ENCODE peak calls at places on chromosomes 4 and X, in six cellular contexts. One of them, this sample, is unnamed.

GRCh38 chrX:39772057-39772832 is 325.5 kb downstream of the BCOR start:
- DNase-seq in A549: no peak
- DNase-seq in K562: peak; percentile 55
- DNase-seq in GM12878: no peak
- DNase-seq in IMR-90: peak; percentile 55
- DNase-seq in HepG2: peak; percentile 81
- DNase-seq in this sample: peak; percentile 30

GRCh38 chr4:22456291-22456690 is 59.6 kb downstream of the ADGRA3 start:
- DNase-seq in A549: no peak
- DNase-seq in K562: no peak
- DNase-seq in GM12878: no peak
- DNase-seq in IMR-90: no peak
- DNase-seq in HepG2: peak; percentile 92
- DNase-seq in this sample: no peak

GRCh38 chrX:121641560-121641959 is 594.1 kb downstream of the GLUD2 start:
- DNase-seq in A549: no peak
- DNase-seq in K562: no peak
- DNase-seq in GM12878: no peak
- DNase-seq in IMR-90: peak; percentile 0
- DNase-seq in HepG2: no peak
- DNase-seq in this sample: no peak

GRCh38 chr4:122710434-122711308 is 21.8 kb upstream of the BBS12 start:
- DNase-seq in A549: no peak
- DNase-seq in K562: no peak
- DNase-seq in GM12878: no peak
- DNase-seq in IMR-90: peak; percentile 44
- DNase-seq in HepG2: no peak
- DNase-seq in this sample: peak; percentile 18

GRCh38 chrX:78329486-78329885 is 2.1 kb upstream of the CYSLTR1 start:
- DNase-seq in A549: no peak
- DNase-seq in K562: no peak
- DNase-seq in GM12878: no peak
- DNase-seq in IMR-90: no peak
- DNase-seq in HepG2: no peak
- DNase-seq in this sample: no peak

GRCh38 chrX:93874554-93874953 is 200.5 kb downstream of the FAM133A start:
- DNase-seq in A549: no peak
- DNase-seq in K562: peak; percentile 3
- DNase-seq in GM12878: no peak
- DNase-seq in IMR-90: no peak
- DNase-seq in HepG2: peak; percentile 1
- DNase-seq in this sample: peak; percentile 17

GRCh38 chrX:30577362-30577961 is at the start of gene TASL:
- DNase-seq in A549: no peak
- DNase-seq in K562: no peak
- DNase-seq in GM12878: peak; percentile 94
- DNase-seq in IMR-90: no peak
- DNase-seq in HepG2: no peak
- DNase-seq in this sample: no peak

GRCh38 chrX:138191998-138192397 is 519.5 kb downstream of the FGF13 start:
- DNase-seq in A549: no peak
- DNase-seq in K562: peak; percentile 10
- DNase-seq in GM12878: no peak
- DNase-seq in IMR-90: peak; percentile 19
- DNase-seq in HepG2: peak; percentile 4
- DNase-seq in this sample: peak; percentile 20

GRCh38 chr4:180057891-180058643 is 2185.1 kb upstream of the TENM3 start:
- DNase-seq in A549: peak; percentile 3
- DNase-seq in K562: no peak
- DNase-seq in GM12878: no peak
- DNase-seq in IMR-90: no peak
- DNase-seq in HepG2: no peak
- DNase-seq in this sample: peak; percentile 30

GRCh38 chrX:81120936-81121351 is 80.8 kb downstream of the HMGN5 start:
- DNase-seq in A549: peak; percentile 13
- DNase-seq in K562: peak; percentile 17
- DNase-seq in GM12878: peak; percentile 30
- DNase-seq in IMR-90: peak; percentile 48
- DNase-seq in HepG2: peak; percentile 18
- DNase-seq in this sample: peak; percentile 39

GRCh38 chrX:27889878-27890277 is 82.1 kb downstream of the MAGEB10 start:
- DNase-seq in A549: no peak
- DNase-seq in K562: no peak
- DNase-seq in GM12878: no peak
- DNase-seq in IMR-90: no peak
- DNase-seq in HepG2: no peak
- DNase-seq in this sample: no peak

DNA sequence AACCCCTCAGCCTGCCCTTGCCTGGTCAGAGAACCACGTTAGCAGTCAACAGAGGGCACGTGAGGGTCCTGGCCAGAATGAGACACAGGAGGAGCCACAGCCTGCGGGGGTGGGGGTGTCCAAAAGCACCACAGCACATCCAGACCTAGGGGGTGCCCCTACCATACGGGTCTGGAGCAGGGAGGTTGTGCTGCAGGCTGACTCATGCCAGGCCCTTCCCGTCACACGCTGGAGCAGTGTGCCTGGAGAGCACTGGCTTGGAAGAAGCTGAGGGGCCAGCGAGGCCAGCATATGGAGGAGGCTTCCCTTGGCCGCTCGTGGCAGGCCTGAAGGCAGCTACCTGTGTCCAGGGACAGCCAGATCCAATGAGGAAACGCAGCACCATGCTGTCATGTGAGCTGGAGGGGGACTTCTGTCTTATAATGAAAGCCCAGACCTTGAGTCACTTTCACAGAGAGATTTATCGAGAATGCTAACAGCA is 1.5 kb upstream of the IRAK1 start:
- DNase-seq in A549: no peak
- DNase-seq in K562: peak; percentile 27
- DNase-seq in GM12878: no peak
- DNase-seq in IMR-90: peak; percentile 56
- DNase-seq in HepG2: no peak
- DNase-seq in this sample: no peak
- TF ChIP-seq BHLHE40 in A549: no peak
- TF ChIP-seq BHLHE40 in K562: no peak
- TF ChIP-seq BHLHE40 in GM12878: peak; percentile 84
- TF ChIP-seq BHLHE40 in IMR-90: no peak
- TF ChIP-seq BHLHE40 in HepG2: no peak
- TF ChIP-seq BHLHE40 in this sample: no peak

GRCh38 chr4:2982012-2982411 is 18.6 kb downstream of the GRK4 start:
- DNase-seq in A549: no peak
- DNase-seq in K562: no peak
- DNase-seq in GM12878: no peak
- DNase-seq in IMR-90: no peak
- DNase-seq in HepG2: no peak
- DNase-seq in this sample: no peak

GRCh38 chr4:2981256-2981804 is 18.0 kb downstream of the GRK4 start:
- DNase-seq in A549: no peak
- DNase-seq in K562: no peak
- DNase-seq in GM12878: no peak
- DNase-seq in IMR-90: no peak
- DNase-seq in HepG2: no peak
- DNase-seq in this sample: no peak

DNA sequence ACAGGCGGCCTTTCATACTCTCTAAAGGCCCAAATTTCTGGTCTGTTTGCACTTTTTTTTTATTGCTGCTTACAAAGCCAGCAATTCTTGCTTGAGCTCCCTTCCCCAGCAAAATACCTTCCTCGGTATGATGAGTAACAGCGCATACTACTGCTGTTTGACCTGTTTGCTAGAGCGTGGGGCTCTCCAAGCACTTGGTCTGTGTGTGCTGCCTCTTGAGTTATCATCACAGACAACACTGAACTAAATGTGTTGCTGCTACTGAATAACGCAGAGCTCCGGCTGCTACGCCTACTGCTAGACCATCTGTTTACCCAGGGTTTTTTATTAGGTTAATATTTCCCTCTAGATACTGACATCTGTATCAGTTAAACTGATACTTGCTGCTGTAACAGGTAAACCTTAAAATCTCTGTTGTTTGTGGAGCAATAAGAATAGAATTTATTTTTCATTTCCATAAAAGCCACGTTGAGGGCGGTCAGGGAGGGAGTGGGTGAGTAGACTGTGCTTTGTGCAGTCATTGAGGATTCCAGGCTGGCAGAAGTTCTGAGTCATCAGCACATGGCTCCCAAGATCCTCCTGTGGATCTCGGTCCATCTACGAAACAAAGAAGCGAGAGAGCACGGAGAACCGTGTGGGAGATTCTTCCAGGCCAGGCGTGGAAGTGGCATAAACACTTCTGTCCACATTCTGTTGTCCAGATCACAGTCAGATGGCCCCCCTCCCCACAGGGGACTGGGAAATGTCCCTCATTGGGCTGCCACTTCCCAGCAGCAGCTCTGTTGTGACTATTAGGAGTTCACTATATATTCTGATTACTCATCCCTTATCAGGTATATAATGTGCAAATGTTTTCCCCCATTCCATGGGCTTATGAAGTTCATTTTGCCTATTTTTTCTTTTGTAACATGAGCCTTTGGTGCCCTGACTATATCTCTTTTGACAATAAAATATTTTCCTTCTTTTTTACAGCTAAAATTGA is 14.0 kb downstream of the GRK4 start:
- DNase-seq in A549: no peak
- DNase-seq in K562: peak; percentile 41
- DNase-seq in GM12878: no peak
- DNase-seq in IMR-90: peak; percentile 56
- DNase-seq in HepG2: peak; percentile 23
- DNase-seq in this sample: no peak
- TF ChIP-seq BHLHE40 in A549: no peak
- TF ChIP-seq BHLHE40 in K562: no peak
- TF ChIP-seq BHLHE40 in GM12878: no peak
- TF ChIP-seq BHLHE40 in IMR-90: no peak
- TF ChIP-seq BHLHE40 in HepG2: no peak
- TF ChIP-seq BHLHE40 in this sample: no peak

GRCh38 chr4:74754218-74754617 is 40.1 kb downstream of the BTC start:
- DNase-seq in A549: no peak
- DNase-seq in K562: no peak
- DNase-seq in GM12878: no peak
- DNase-seq in IMR-90: no peak
- DNase-seq in HepG2: no peak
- DNase-seq in this sample: no peak

GRCh38 chr4:74751247-74751646 is 43.1 kb downstream of the BTC start:
- DNase-seq in A549: no peak
- DNase-seq in K562: no peak
- DNase-seq in GM12878: no peak
- DNase-seq in IMR-90: no peak
- DNase-seq in HepG2: no peak
- DNase-seq in this sample: no peak

GRCh38 chr4:74755486-74755885 is 38.8 kb downstream of the BTC start:
- DNase-seq in A549: no peak
- DNase-seq in K562: no peak
- DNase-seq in GM12878: no peak
- DNase-seq in IMR-90: no peak
- DNase-seq in HepG2: no peak
- DNase-seq in this sample: no peak

GRCh38 chr4:74751856-74752255 is 42.5 kb downstream of the BTC start:
- DNase-seq in A549: no peak
- DNase-seq in K562: no peak
- DNase-seq in GM12878: no peak
- DNase-seq in IMR-90: no peak
- DNase-seq in HepG2: no peak
- DNase-seq in this sample: no peak

DNA sequence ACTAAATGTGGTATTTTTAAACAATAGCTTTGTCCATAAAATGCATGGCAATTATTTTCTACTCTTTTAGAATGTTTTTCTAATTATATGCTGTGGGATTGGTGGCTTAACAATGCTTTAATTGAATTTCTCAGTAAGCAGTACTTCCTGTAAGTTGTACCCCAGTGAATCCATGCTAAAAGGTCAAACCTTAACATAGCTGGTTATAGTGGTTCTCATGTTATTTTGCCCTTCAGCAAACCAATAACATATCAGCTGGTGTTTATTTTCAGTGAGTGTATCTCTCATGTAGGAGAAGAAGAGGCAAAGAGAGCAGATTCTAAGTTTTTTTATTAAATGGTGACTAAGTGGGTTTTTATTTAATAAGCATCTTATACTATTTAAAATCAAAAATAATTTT is 41.5 kb downstream of the BTC start:
- DNase-seq in A549: no peak
- DNase-seq in K562: no peak
- DNase-seq in GM12878: no peak
- DNase-seq in IMR-90: no peak
- DNase-seq in HepG2: no peak
- DNase-seq in this sample: no peak
- TF ChIP-seq BHLHE40 in A549: no peak
- TF ChIP-seq BHLHE40 in K562: no peak
- TF ChIP-seq BHLHE40 in GM12878: no peak
- TF ChIP-seq BHLHE40 in IMR-90: no peak
- TF ChIP-seq BHLHE40 in HepG2: no peak
- TF ChIP-seq BHLHE40 in this sample: no peak

GRCh38 chrX:72045141-72045540 is 86.6 kb downstream of the RTL5 start:
- DNase-seq in A549: no peak
- DNase-seq in K562: no peak
- DNase-seq in GM12878: no peak
- DNase-seq in IMR-90: no peak
- DNase-seq in HepG2: no peak
- DNase-seq in this sample: no peak
- TF ChIP-seq BHLHE40 in A549: no peak
- TF ChIP-seq BHLHE40 in K562: no peak
- TF ChIP-seq BHLHE40 in GM12878: no peak
- TF ChIP-seq BHLHE40 in IMR-90: no peak
- TF ChIP-seq BHLHE40 in HepG2: no peak
- TF ChIP-seq BHLHE40 in this sample: no peak

DNA sequence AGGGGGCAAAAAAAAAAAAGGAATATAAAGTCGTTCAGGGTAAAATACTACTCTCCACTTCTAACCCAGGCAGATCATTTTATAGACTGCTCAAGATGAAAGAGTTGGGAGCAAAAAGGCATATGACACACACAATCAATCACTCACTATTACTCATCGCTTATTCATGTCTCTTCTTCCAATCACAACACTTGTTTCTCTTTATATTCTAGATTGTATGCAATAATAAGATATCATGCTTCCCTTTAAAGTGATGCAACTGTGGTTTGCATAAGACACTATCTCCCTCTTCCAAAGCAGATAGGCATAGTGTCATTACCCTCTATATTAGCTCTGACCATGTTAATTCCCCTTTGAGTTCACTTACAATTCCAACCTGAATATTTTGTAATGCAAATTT is 154.8 kb upstream of the EPHA5 start:
- DNase-seq in A549: no peak
- DNase-seq in K562: no peak
- DNase-seq in GM12878: no peak
- DNase-seq in IMR-90: peak; percentile 0
- DNase-seq in HepG2: no peak
- DNase-seq in this sample: no peak
- TF ChIP-seq BHLHE40 in A549: no peak
- TF ChIP-seq BHLHE40 in K562: no peak
- TF ChIP-seq BHLHE40 in GM12878: no peak
- TF ChIP-seq BHLHE40 in IMR-90: no peak
- TF ChIP-seq BHLHE40 in HepG2: no peak
- TF ChIP-seq BHLHE40 in this sample: no peak

DNA sequence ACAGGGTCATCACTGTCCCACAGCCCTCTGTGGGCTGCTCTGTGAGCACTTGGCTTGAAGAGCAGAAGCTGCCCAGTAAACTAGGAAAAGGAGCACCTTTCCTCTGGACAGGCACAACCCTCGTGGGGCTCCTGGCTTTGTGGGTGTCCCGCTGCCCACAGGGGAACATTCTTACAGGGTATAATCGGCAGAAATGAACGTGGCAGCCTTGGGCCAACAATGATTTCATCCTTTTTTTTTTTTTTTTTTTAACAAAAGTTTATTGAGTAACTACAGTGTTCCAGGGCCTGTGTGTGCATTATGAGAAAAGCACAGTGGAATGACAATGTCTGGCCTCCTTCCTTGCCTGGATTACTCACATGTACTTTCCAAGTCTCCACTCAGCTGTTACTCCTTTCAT is 197.2 kb downstream of the PDGFC start:
- DNase-seq in A549: no peak
- DNase-seq in K562: no peak
- DNase-seq in GM12878: no peak
- DNase-seq in IMR-90: peak; percentile 96
- DNase-seq in HepG2: peak; percentile 34
- DNase-seq in this sample: no peak
- TF ChIP-seq BHLHE40 in A549: no peak
- TF ChIP-seq BHLHE40 in K562: no peak
- TF ChIP-seq BHLHE40 in GM12878: no peak
- TF ChIP-seq BHLHE40 in IMR-90: peak; percentile 52
- TF ChIP-seq BHLHE40 in HepG2: no peak
- TF ChIP-seq BHLHE40 in this sample: no peak